ENCODE peak calls at places on chromosomes 13 and 19, in eight cellular contexts. One of them, this sample, is unnamed.
A peak's percentile ranks its signal among the peaks of the same experiment; 100 is the strongest.

GRCh38 chr19:29084266-29084665 is 128.7 kb downstream of the UQCRFS1 start:
- DNase-seq in astrocyte of the spinal cord: no peak
- DNase-seq in tibial nerve: no peak
- DNase-seq in GM12864: no peak
- DNase-seq in HFF-Myc: no peak
- DNase-seq in thyroid gland: no peak
- DNase-seq in lower lobe of right lung: no peak
- DNase-seq in adrenal gland: no peak
- DNase-seq in this sample: no peak

GRCh38 chr19:5621945-5622464 is 571 bp downstream of the SAFB2 start:
- DNase-seq in astrocyte of the spinal cord: no peak
- DNase-seq in tibial nerve: no peak
- DNase-seq in GM12864: no peak
- DNase-seq in HFF-Myc: no peak
- DNase-seq in thyroid gland: peak; percentile 7
- DNase-seq in lower lobe of right lung: no peak
- DNase-seq in adrenal gland: peak; percentile 47
- DNase-seq in this sample: no peak

GRCh38 chr13:99312493-99312883 is 5.3 kb upstream of the GPR183 start:
- DNase-seq in astrocyte of the spinal cord: peak; percentile 49
- DNase-seq in tibial nerve: peak; percentile 59
- DNase-seq in GM12864: no peak
- DNase-seq in HFF-Myc: peak; percentile 59
- DNase-seq in thyroid gland: peak; percentile 90
- DNase-seq in lower lobe of right lung: peak; percentile 75
- DNase-seq in adrenal gland: peak; percentile 93
- DNase-seq in this sample: peak; percentile 96

GRCh38 chr13:42545842-42546241 is 28.1 kb upstream of the TNFSF11 start:
- DNase-seq in astrocyte of the spinal cord: no peak
- DNase-seq in tibial nerve: no peak
- DNase-seq in GM12864: no peak
- DNase-seq in HFF-Myc: no peak
- DNase-seq in thyroid gland: no peak
- DNase-seq in lower lobe of right lung: no peak
- DNase-seq in adrenal gland: no peak
- DNase-seq in this sample: no peak

GRCh38 chr13:49625392-49626137 is 2.7 kb upstream of the ARL11 start:
- DNase-seq in astrocyte of the spinal cord: no peak
- DNase-seq in tibial nerve: peak; percentile 28
- DNase-seq in GM12864: no peak
- DNase-seq in HFF-Myc: no peak
- DNase-seq in thyroid gland: no peak
- DNase-seq in lower lobe of right lung: peak; percentile 83
- DNase-seq in adrenal gland: peak; percentile 98
- DNase-seq in this sample: no peak

GRCh38 chr13:51728972-51729371 is 75.0 kb downstream of the DHRS12 start:
- DNase-seq in astrocyte of the spinal cord: peak; percentile 80
- DNase-seq in tibial nerve: no peak
- DNase-seq in GM12864: no peak
- DNase-seq in HFF-Myc: no peak
- DNase-seq in thyroid gland: no peak
- DNase-seq in lower lobe of right lung: no peak
- DNase-seq in adrenal gland: no peak
- DNase-seq in this sample: no peak

GRCh38 chr13:46146898-46147297 is 35.1 kb downstream of the LCP1 start:
- DNase-seq in astrocyte of the spinal cord: no peak
- DNase-seq in tibial nerve: no peak
- DNase-seq in GM12864: no peak
- DNase-seq in HFF-Myc: no peak
- DNase-seq in thyroid gland: no peak
- DNase-seq in lower lobe of right lung: no peak
- DNase-seq in adrenal gland: peak; percentile 51
- DNase-seq in this sample: no peak

GRCh38 chr19:13022859-13023636 is 27.8 kb downstream of the NFIX start:
- DNase-seq in astrocyte of the spinal cord: peak; percentile 96
- DNase-seq in tibial nerve: peak; percentile 73
- DNase-seq in GM12864: no peak
- DNase-seq in HFF-Myc: peak; percentile 81
- DNase-seq in thyroid gland: peak; percentile 93
- DNase-seq in lower lobe of right lung: peak; percentile 78
- DNase-seq in adrenal gland: peak; percentile 93
- DNase-seq in this sample: peak; percentile 35

GRCh38 chr13:72458701-72459100 is 268.7 kb downstream of the MZT1 start:
- DNase-seq in astrocyte of the spinal cord: peak; percentile 17
- DNase-seq in tibial nerve: no peak
- DNase-seq in GM12864: no peak
- DNase-seq in HFF-Myc: no peak
- DNase-seq in thyroid gland: peak; percentile 4
- DNase-seq in lower lobe of right lung: no peak
- DNase-seq in adrenal gland: no peak
- DNase-seq in this sample: peak; percentile 83

GRCh38 chr13:84574851-84575250 is 692.6 kb upstream of the SLITRK1 start:
- DNase-seq in astrocyte of the spinal cord: peak; percentile 50
- DNase-seq in tibial nerve: no peak
- DNase-seq in GM12864: no peak
- DNase-seq in HFF-Myc: no peak
- DNase-seq in thyroid gland: no peak
- DNase-seq in lower lobe of right lung: no peak
- DNase-seq in adrenal gland: no peak
- DNase-seq in this sample: no peak

DNA sequence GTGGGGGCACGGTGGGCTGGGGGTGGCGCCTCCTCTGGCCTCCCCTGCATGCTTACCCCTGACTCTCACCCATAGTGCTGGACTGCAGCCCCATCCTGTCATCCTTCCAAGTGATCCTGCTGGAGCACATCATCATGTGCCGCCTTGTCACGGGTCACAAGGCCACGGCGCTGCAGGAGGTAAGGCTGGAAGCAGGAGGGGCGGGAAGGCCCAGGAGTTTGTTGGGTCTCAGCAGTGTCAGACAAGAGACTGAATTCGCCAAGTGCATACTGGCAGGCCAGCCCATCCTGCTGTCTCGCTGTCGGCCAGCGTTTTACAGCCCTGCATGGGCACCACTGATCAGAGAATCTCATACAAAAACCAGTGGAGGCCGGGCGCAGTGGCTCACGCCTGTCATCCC is 23.1 kb downstream of the MAU2 start:
- DNase-seq in astrocyte of the spinal cord: no peak
- DNase-seq in tibial nerve: no peak
- DNase-seq in GM12864: no peak
- DNase-seq in HFF-Myc: no peak
- DNase-seq in thyroid gland: no peak
- DNase-seq in lower lobe of right lung: no peak
- DNase-seq in adrenal gland: no peak
- DNase-seq in this sample: no peak
- TF ChIP-seq CTCF in astrocyte of the spinal cord: no peak
- TF ChIP-seq CTCF in tibial nerve: no peak
- TF ChIP-seq CTCF in GM12864: no peak
- TF ChIP-seq CTCF in HFF-Myc: no peak
- TF ChIP-seq CTCF in thyroid gland: no peak
- TF ChIP-seq CTCF in lower lobe of right lung: no peak
- TF ChIP-seq CTCF in adrenal gland: no peak
- TF ChIP-seq CTCF in this sample: no peak

GRCh38 chr13:98143601-98144500 is 957 bp downstream of the FARP1 start:
- DNase-seq in astrocyte of the spinal cord: peak; percentile 53
- DNase-seq in tibial nerve: peak; percentile 15
- DNase-seq in GM12864: no peak
- DNase-seq in HFF-Myc: no peak
- DNase-seq in thyroid gland: peak; percentile 42
- DNase-seq in lower lobe of right lung: peak; percentile 56
- DNase-seq in adrenal gland: no peak
- DNase-seq in this sample: no peak
- H3K4me3 ChIP-seq in astrocyte of the spinal cord: peak overlapping the region; percentile 64
- H3K4me3 ChIP-seq in tibial nerve: peak overlapping the region; percentile 72
- H3K4me3 ChIP-seq in GM12864: peak overlapping the region; percentile 18
- H3K4me3 ChIP-seq in HFF-Myc: peak overlapping the region; percentile 80
- H3K4me3 ChIP-seq in thyroid gland: peak overlapping the region; percentile 64
- H3K4me3 ChIP-seq in lower lobe of right lung: peak overlapping the region; percentile 63
- H3K4me3 ChIP-seq in adrenal gland: peak overlapping the region; percentile 95
- H3K4me3 ChIP-seq in this sample: peak overlapping the region; percentile 81

DNA sequence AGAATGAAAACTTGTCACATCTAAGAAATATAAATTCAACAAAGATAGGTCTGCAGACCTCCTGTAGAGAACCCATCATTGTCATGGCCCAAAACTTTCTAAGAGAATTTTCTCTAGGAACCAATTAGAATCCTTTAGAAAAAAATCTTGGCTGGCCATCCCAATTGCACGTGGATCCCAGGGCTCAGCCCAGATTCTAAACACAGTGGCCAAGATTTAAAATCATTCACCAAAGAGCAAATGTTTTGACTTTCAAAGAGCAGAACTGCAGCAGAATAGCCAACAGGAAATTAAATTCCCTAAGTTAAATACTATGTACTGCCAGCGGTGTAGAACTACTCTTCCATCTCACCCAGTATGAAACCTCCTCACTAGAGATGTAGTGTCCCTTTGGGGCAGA is 21.3 kb downstream of the IPO5 start:
- DNase-seq in astrocyte of the spinal cord: no peak
- DNase-seq in tibial nerve: no peak
- DNase-seq in GM12864: no peak
- DNase-seq in HFF-Myc: no peak
- DNase-seq in thyroid gland: no peak
- DNase-seq in lower lobe of right lung: no peak
- DNase-seq in adrenal gland: no peak
- DNase-seq in this sample: no peak
- TF ChIP-seq CTCF in astrocyte of the spinal cord: no peak
- TF ChIP-seq CTCF in tibial nerve: no peak
- TF ChIP-seq CTCF in GM12864: no peak
- TF ChIP-seq CTCF in HFF-Myc: no peak
- TF ChIP-seq CTCF in thyroid gland: no peak
- TF ChIP-seq CTCF in lower lobe of right lung: no peak
- TF ChIP-seq CTCF in adrenal gland: no peak
- TF ChIP-seq CTCF in this sample: no peak

GRCh38 chr13:43767351-43767901 is 19.3 kb downstream of the ENOX1 start:
- DNase-seq in astrocyte of the spinal cord: no peak
- DNase-seq in tibial nerve: no peak
- DNase-seq in GM12864: no peak
- DNase-seq in HFF-Myc: no peak
- DNase-seq in thyroid gland: no peak
- DNase-seq in lower lobe of right lung: no peak
- DNase-seq in adrenal gland: peak; percentile 16
- DNase-seq in this sample: no peak
- H3K4me3 ChIP-seq in astrocyte of the spinal cord: no peak overlapping the region
- H3K4me3 ChIP-seq in tibial nerve: no peak overlapping the region
- H3K4me3 ChIP-seq in GM12864: no peak overlapping the region
- H3K4me3 ChIP-seq in HFF-Myc: no peak overlapping the region
- H3K4me3 ChIP-seq in thyroid gland: no peak overlapping the region
- H3K4me3 ChIP-seq in lower lobe of right lung: no peak overlapping the region
- H3K4me3 ChIP-seq in adrenal gland: no peak overlapping the region
- H3K4me3 ChIP-seq in this sample: no peak overlapping the region

GRCh38 chr13:106033634-106034033 is 501.8 kb downstream of the EFNB2 start:
- DNase-seq in astrocyte of the spinal cord: peak; percentile 47
- DNase-seq in tibial nerve: no peak
- DNase-seq in GM12864: no peak
- DNase-seq in HFF-Myc: no peak
- DNase-seq in thyroid gland: no peak
- DNase-seq in lower lobe of right lung: no peak
- DNase-seq in adrenal gland: no peak
- DNase-seq in this sample: no peak
- TF ChIP-seq CTCF in astrocyte of the spinal cord: peak; percentile 29
- TF ChIP-seq CTCF in tibial nerve: no peak
- TF ChIP-seq CTCF in GM12864: no peak
- TF ChIP-seq CTCF in HFF-Myc: no peak
- TF ChIP-seq CTCF in thyroid gland: no peak
- TF ChIP-seq CTCF in lower lobe of right lung: no peak
- TF ChIP-seq CTCF in adrenal gland: no peak
- TF ChIP-seq CTCF in this sample: peak; percentile 22

GRCh38 chr19:47352095-47352494 is 3.0 kb downstream of the DHX34 start:
- DNase-seq in astrocyte of the spinal cord: no peak
- DNase-seq in tibial nerve: no peak
- DNase-seq in GM12864: no peak
- DNase-seq in HFF-Myc: no peak
- DNase-seq in thyroid gland: no peak
- DNase-seq in lower lobe of right lung: no peak
- DNase-seq in adrenal gland: no peak
- DNase-seq in this sample: no peak

GRCh38 chr19:47353307-47353712 is 4.2 kb downstream of the DHX34 start:
- DNase-seq in astrocyte of the spinal cord: no peak
- DNase-seq in tibial nerve: no peak
- DNase-seq in GM12864: no peak
- DNase-seq in HFF-Myc: no peak
- DNase-seq in thyroid gland: peak; percentile 72
- DNase-seq in lower lobe of right lung: no peak
- DNase-seq in adrenal gland: no peak
- DNase-seq in this sample: no peak

GRCh38 chr19:47351545-47351944 is 2.4 kb downstream of the DHX34 start:
- DNase-seq in astrocyte of the spinal cord: peak; percentile 41
- DNase-seq in tibial nerve: no peak
- DNase-seq in GM12864: no peak
- DNase-seq in HFF-Myc: no peak
- DNase-seq in thyroid gland: no peak
- DNase-seq in lower lobe of right lung: no peak
- DNase-seq in adrenal gland: no peak
- DNase-seq in this sample: no peak

GRCh38 chr19:47357788-47358680 is 8.9 kb downstream of the DHX34 start:
- DNase-seq in astrocyte of the spinal cord: no peak
- DNase-seq in tibial nerve: no peak
- DNase-seq in GM12864: no peak
- DNase-seq in HFF-Myc: no peak
- DNase-seq in thyroid gland: no peak
- DNase-seq in lower lobe of right lung: no peak
- DNase-seq in adrenal gland: no peak
- DNase-seq in this sample: no peak

DNA sequence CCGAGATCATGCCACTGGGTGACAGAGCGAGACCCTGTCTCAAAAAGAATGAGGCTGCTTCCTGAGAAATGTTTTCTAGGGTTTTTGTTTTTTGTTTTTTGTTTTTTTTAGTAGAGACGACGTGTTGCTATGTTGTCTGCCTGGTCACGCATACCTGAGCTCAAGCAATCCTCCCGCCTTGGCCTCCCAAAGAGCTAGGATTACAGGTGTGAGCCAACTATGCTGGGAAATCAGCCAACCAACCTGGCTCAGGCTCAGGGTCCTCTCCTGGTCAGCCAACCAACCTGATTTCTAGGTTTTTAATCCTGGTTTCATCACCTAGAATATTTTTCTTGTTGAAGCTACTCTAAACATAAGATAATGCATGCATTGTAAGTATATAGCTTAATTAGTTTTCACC is 7.8 kb downstream of the DHX34 start:
- DNase-seq in astrocyte of the spinal cord: no peak
- DNase-seq in tibial nerve: no peak
- DNase-seq in GM12864: no peak
- DNase-seq in HFF-Myc: no peak
- DNase-seq in thyroid gland: peak; percentile 66
- DNase-seq in lower lobe of right lung: no peak
- DNase-seq in adrenal gland: no peak
- DNase-seq in this sample: no peak
- H3K4me3 ChIP-seq in astrocyte of the spinal cord: no peak overlapping the region
- H3K4me3 ChIP-seq in tibial nerve: no peak overlapping the region
- H3K4me3 ChIP-seq in GM12864: no peak overlapping the region
- H3K4me3 ChIP-seq in HFF-Myc: no peak overlapping the region
- H3K4me3 ChIP-seq in thyroid gland: no peak overlapping the region
- H3K4me3 ChIP-seq in lower lobe of right lung: no peak overlapping the region
- H3K4me3 ChIP-seq in adrenal gland: no peak overlapping the region
- H3K4me3 ChIP-seq in this sample: no peak overlapping the region

GRCh38 chr19:11410682-11411081 is 8.4 kb downstream of the RGL3 start:
- DNase-seq in astrocyte of the spinal cord: peak; percentile 12
- DNase-seq in tibial nerve: no peak
- DNase-seq in GM12864: no peak
- DNase-seq in HFF-Myc: no peak
- DNase-seq in thyroid gland: no peak
- DNase-seq in lower lobe of right lung: no peak
- DNase-seq in adrenal gland: no peak
- DNase-seq in this sample: peak; percentile 13
- TF ChIP-seq CTCF in astrocyte of the spinal cord: no peak
- TF ChIP-seq CTCF in tibial nerve: no peak
- TF ChIP-seq CTCF in GM12864: no peak
- TF ChIP-seq CTCF in HFF-Myc: no peak
- TF ChIP-seq CTCF in thyroid gland: no peak
- TF ChIP-seq CTCF in lower lobe of right lung: no peak
- TF ChIP-seq CTCF in adrenal gland: no peak
- TF ChIP-seq CTCF in this sample: no peak

This sample was measured in epithelial cell of proximal tubule.